ENCODE peak calls at places on chromosome 5, in four cellular contexts. I is activated CD4-positive, CD25-positive, alpha-beta regulatory T cell; D is fibroblast of lung; E is stimulated activated CD8-positive, alpha-beta memory T cell treated with anti-CD3 and anti-CD28 coated beads, Interleukin-2, amount 100 ng/mL, for 1 hour. Z is an unnamed sample.

GRCh38 chr5:39420482-39421145 is 4.2 kb downstream of the DAB2 start:
- DNase-seq in I (no peak), D (peak), E (no peak), Z (no peak)

GRCh38 chr5:3375586-3376311 is 219.9 kb upstream of the IRX1 start:
- DNase-seq in E (no peak), I (no peak), D (no peak), Z (no peak)

GRCh38 chr5:119570935-119571334 is 58.4 kb upstream of the FAM170A start:
- DNase-seq in D (no peak), I (no peak), E (no peak), Z (no peak)

GRCh38 chr5:96952118-96952750 is 16.4 kb downstream of the LNPEP start:
- DNase-seq in E (no peak), I (no peak), D (peak), Z (no peak)

GRCh38 chr5:167895899-167896659 is 395.4 kb upstream of the WWC1 start:
- DNase-seq in D (peak), E (no peak), I (no peak), Z (no peak)

GRCh38 chr5:78549043-78549442 is 99.5 kb downstream of the LHFPL2 start:
- DNase-seq in D (no peak), E (no peak), I (no peak), Z (no peak)

GRCh38 chr5:14806452-14806851 is 65.1 kb downstream of the ANKH start:
- DNase-seq in D (peak), E (no peak), I (no peak), Z (no peak)

GRCh38 chr5:81288021-81288433 is 13.4 kb upstream of the ZCCHC9 start:
- DNase-seq in I (no peak), D (no peak), E (no peak), Z (no peak)

GRCh38 chr5:89535421-89535820 is 652.4 kb upstream of the MEF2C start:
- DNase-seq in E (no peak), D (peak), I (no peak), Z (no peak)

GRCh38 chr5:169161022-169161680 is 139.8 kb downstream of the SLIT3 start:
- DNase-seq in I (no peak), D (peak), E (no peak), Z (no peak)

GRCh38 chr5:113378960-113379541 is 55.7 kb downstream of the TSSK1B start:
- DNase-seq in E (peak), I (peak), D (no peak), Z (peak)

GRCh38 chr5:56852228-56853000 is 37.1 kb downstream of the MAP3K1 start:
- DNase-seq in E (no peak), D (peak), I (no peak), Z (no peak)

GRCh38 chr5:93313672-93314071 is 267.3 kb downstream of the NR2F1-AS1 start:
- DNase-seq in I (no peak), D (no peak), E (no peak), Z (no peak)

GRCh38 chr5:140608730-140609520 is 24.1 kb downstream of the CD14 start:
- DNase-seq in D (no peak), E (no peak), I (no peak), Z (no peak)

GRCh38 chr5:115807654-115808052 is 8.8 kb downstream of the CDO1 start:
- DNase-seq in E (no peak), I (no peak), D (no peak), Z (no peak)

GRCh38 chr5:7869474-7870136 is 657 bp downstream of the MTRR start:
- DNase-seq in D (no peak), E (no peak), I (no peak), Z (peak)

GRCh38 chr5:13658761-13659160 is 285.7 kb downstream of the DNAH5 start:
- DNase-seq in E (no peak), I (no peak), D (peak), Z (no peak)

GRCh38 chr5:133981714-133982113 is 13.3 kb upstream of the C5orf15 start:
- DNase-seq in E (no peak), I (no peak), D (no peak), Z (no peak)

GRCh38 chr5:172235132-172235780 is 41.3 kb downstream of the EFCAB9 start:
- DNase-seq in E (no peak), D (peak), I (no peak), Z (peak)

GRCh38 chr5:133838286-133838685 is 130.1 kb downstream of the C5orf15 start:
- DNase-seq in D (no peak), E (no peak), I (no peak), Z (no peak)

GRCh38 chr5:38446029-38446522 is 110.4 kb downstream of the LIFR start:
- DNase-seq in I (no peak), E (no peak), D (no peak), Z (no peak)

GRCh38 chr5:133032852-133033742 is 6.7 kb upstream of the ZCCHC10 start:
- DNase-seq in E (no peak), D (peak), I (no peak), Z (no peak)

GRCh38 chr5:152070591-152070990 is 145.9 kb upstream of the GLRA1 start:
- DNase-seq in D (no peak), E (no peak), I (no peak), Z (no peak)

GRCh38 chr5:140631831-140632365 is 1.1 kb downstream of the CD14 start:
- DNase-seq in I (no peak), D (no peak), E (no peak), Z (peak)

GRCh38 chr5:161846731-161847130 is 1.2 kb upstream of the GABRA1 start:
- DNase-seq in I (no peak), E (no peak), D (peak), Z (peak)

GRCh38 chr5:7208911-7209310 is 187.0 kb upstream of the ADCY2 start:
- DNase-seq in E (no peak), I (no peak), D (no peak), Z (no peak)

GRCh38 chr5:142758062-142758802 is 11.9 kb upstream of the ARHGAP26 start:
- DNase-seq in I (no peak), E (no peak), D (no peak), Z (no peak)

GRCh38 chr5:109327572-109327971 is 82.2 kb downstream of the PJA2 start:
- DNase-seq in E (no peak), I (no peak), D (no peak), Z (no peak)

GRCh38 chr5:36692791-36693763 is 86.7 kb downstream of the SLC1A3 start:
- DNase-seq in E (no peak), I (no peak), D (peak), Z (no peak)

GRCh38 chr5:129807162-129807814 is 59.4 kb downstream of the MINAR2 start:
- DNase-seq in D (no peak), E (no peak), I (no peak), Z (no peak)

GRCh38 chr5:109160468-109160867 is 249.3 kb downstream of the PJA2 start:
- DNase-seq in E (no peak), I (no peak), D (no peak), Z (no peak)

GRCh38 chr5:1797855-1798254 is 1.8 kb downstream of the MRPL36 start:
- DNase-seq in D (no peak), E (no peak), I (no peak), Z (no peak)

GRCh38 chr5:113053614-113054013 is 77.0 kb downstream of the DCP2 start:
- DNase-seq in E (no peak), I (no peak), D (peak), Z (no peak)

GRCh38 chr5:149001154-149001553 is 61.7 kb downstream of the SH3TC2 start:
- DNase-seq in I (no peak), D (no peak), E (no peak), Z (no peak)

GRCh38 chr5:112628219-112628618 is 109.5 kb upstream of the APC start:
- DNase-seq in D (no peak), E (no peak), I (no peak), Z (no peak)

GRCh38 chr5:78552729-78553341 is 95.7 kb downstream of the LHFPL2 start:
- DNase-seq in E (no peak), D (no peak), I (no peak), Z (no peak)